ENCODE peak calls at places on chromosomes 16 and 17, in seven cellular contexts. R is AG10803; X is effector memory CD4-positive, alpha-beta T cell; C is GF-D8; V is left colon; I is GM12891; E is anterior cingulate cortex. W is an unnamed sample.

GRCh38 chr16:1581804-1582203 is 30.1 kb downstream of the IFT140 start:
- DNase-seq in C (no peak), E (no peak), I (no peak), R (no peak), V (no peak), X (no peak), W (no peak)

GRCh38 chr16:72203401-72203800 is 31.4 kb upstream of the PMFBP1 start:
- DNase-seq in R (peak), I (peak), X (no peak), E (no peak), C (peak), V (no peak), W (peak)

GRCh38 chr16:54207837-54208236 is 78.8 kb downstream of the IRX3 start:
- DNase-seq in I (no peak), R (no peak), E (no peak), X (no peak), C (no peak), V (no peak), W (no peak)

GRCh38 chr17:69236464-69236863 is 7.8 kb upstream of the ABCA10 start:
- DNase-seq in V (no peak), R (peak), C (no peak), E (no peak), I (no peak), X (no peak), W (no peak)

GRCh38 chr16:3470723-3471122 is 24.6 kb downstream of the C16orf90 start:
- DNase-seq in V (no peak), R (no peak), E (no peak), X (no peak), I (no peak), C (no peak), W (no peak)

GRCh38 chr16:66596986-66597848 is 7.3 kb upstream of the CMTM3 start:
- DNase-seq in E (no peak), V (no peak), X (no peak), I (no peak), C (no peak), R (no peak), W (no peak)

GRCh38 chr17:9021985-9022552 is 759 bp downstream of the NTN1 start:
- DNase-seq in V (no peak), E (no peak), I (no peak), R (peak), X (no peak), C (no peak), W (peak)

GRCh38 chr17:50817142-50817751 is 18.1 kb upstream of the WFIKKN2 start:
- DNase-seq in V (no peak), E (peak), R (no peak), X (no peak), C (no peak), I (no peak), W (peak)

GRCh38 chr16:89407925-89408300 is 82.4 kb downstream of the ANKRD11 start:
- DNase-seq in C (peak), R (peak), X (no peak), I (no peak), E (no peak), V (no peak), W (no peak)

GRCh38 chr17:35541434-35541833 is 4.0 kb upstream of the SLFN12L start:
- DNase-seq in X (no peak), C (no peak), R (no peak), E (no peak), V (no peak), I (no peak), W (no peak)

GRCh38 chr17:27552467-27552779 is 78.6 kb upstream of the LGALS9 start:
- DNase-seq in R (peak), C (no peak), X (no peak), E (no peak), V (no peak), I (no peak), W (no peak)

GRCh38 chr16:18802755-18803218 is 1.4 kb upstream of the ARL6IP1 start:
- DNase-seq in V (no peak), E (no peak), C (no peak), X (no peak), R (no peak), I (no peak), W (no peak)

GRCh38 chr17:59299400-59300092 is 31.9 kb upstream of the YPEL2 start:
- DNase-seq in X (no peak), E (no peak), C (no peak), V (no peak), I (no peak), R (no peak), W (no peak)

GRCh38 chr17:62085511-62086408 is 20.7 kb upstream of the MED13 start:
- DNase-seq in I (no peak), X (no peak), V (no peak), R (peak), E (no peak), C (no peak), W (no peak)

GRCh38 chr17:77796201-77796860 is 162.2 kb upstream of the TNRC6C start:
- DNase-seq in E (no peak), C (no peak), R (peak), I (no peak), V (no peak), X (no peak), W (no peak)

GRCh38 chr17:78878261-78878660 is 24.7 kb downstream of the CEP295NL start:
- DNase-seq in I (no peak), E (no peak), C (no peak), R (no peak), X (no peak), V (no peak), W (no peak)

GRCh38 chr16:55297910-55298175 is 26.2 kb upstream of the IRX6 start:
- DNase-seq in C (no peak), X (no peak), V (no peak), E (no peak), I (no peak), R (peak), W (no peak)

GRCh38 chr17:21330436-21331160 is 45.6 kb upstream of the KCNJ12 start:
- DNase-seq in I (no peak), V (no peak), R (no peak), X (no peak), E (no peak), C (no peak), W (no peak)

GRCh38 chr17:59221159-59221847 is 992 bp downstream of the GDPD1 start:
- DNase-seq in E (no peak), I (no peak), C (no peak), X (no peak), R (no peak), V (no peak), W (no peak)

GRCh38 chr17:79814966-79815835 is 18.3 kb upstream of the CBX8 start:
- DNase-seq in X (no peak), E (no peak), I (no peak), R (peak), C (no peak), V (no peak), W (no peak)

GRCh38 chr17:74754832-74755231 is 6.4 kb downstream of the NHERF1 start:
- DNase-seq in E (no peak), I (no peak), C (no peak), X (no peak), V (no peak), R (no peak), W (no peak)

GRCh38 chr16:2514333-2515179 is 804 bp downstream of the ATP6V0C start:
- DNase-seq in R (no peak), C (no peak), X (peak), E (no peak), I (no peak), V (no peak), W (no peak)

GRCh38 chr17:58759522-58759921 is 3.9 kb downstream of the PPM1E start:
- DNase-seq in V (no peak), I (no peak), X (no peak), C (no peak), E (no peak), R (no peak), W (no peak)

GRCh38 chr16:83530293-83530692 is 277.5 kb upstream of the HSBP1 start:
- DNase-seq in I (no peak), C (no peak), X (no peak), E (no peak), V (no peak), R (peak), W (no peak)

GRCh38 chr16:81652798-81653505 is 126.1 kb upstream of the PLCG2 start:
- DNase-seq in R (no peak), V (no peak), I (peak), X (no peak), C (no peak), E (no peak), W (peak)

GRCh38 chr16:9521749-9522370 is 430.4 kb downstream of the HAPSTR1 start:
- DNase-seq in I (no peak), E (no peak), C (no peak), X (no peak), R (no peak), V (no peak), W (no peak)

GRCh38 chr16:82627811-82628339 is 1.1 kb downstream of the CDH13 start:
- DNase-seq in R (peak), E (no peak), C (no peak), V (no peak), I (no peak), X (no peak), W (no peak)

GRCh38 chr17:65170839-65171238 is 33.7 kb downstream of the RGS9 start:
- DNase-seq in V (no peak), C (no peak), X (no peak), I (no peak), R (no peak), E (no peak), W (no peak)

W was measured in GM19239.